ENCODE peak calls at places on chromosomes 6 and 20, in six cellular contexts. W, R, U, E, X and O are unnamed samples.

GRCh38 chr6:159306134-159306537 is 136.9 kb downstream of the FNDC1 start:
- DNase-seq in W (no peak), R (no peak), U (no peak), E (no peak), X (no peak), O (peak)

GRCh38 chr6:20400476-20401402 is 940 bp upstream of the E2F3 start:
- DNase-seq in W (peak), R (peak), U (peak), E (peak), X (no peak), O (peak)

GRCh38 chr6:22227824-22228610 is 68.8 kb downstream of the PRL start:
- DNase-seq in W (no peak), R (no peak), U (no peak), E (no peak), X (no peak), O (peak)

GRCh38 chr20:3670511-3670910 is 7.3 kb upstream of the GFRA4 start:
- DNase-seq in W (no peak), R (peak), U (no peak), E (no peak), X (no peak), O (peak)

GRCh38 chr6:82711105-82711829 is 347.6 kb downstream of the TPBG start:
- DNase-seq in W (no peak), R (peak), U (no peak), E (no peak), X (no peak), O (no peak)

GRCh38 chr6:22717906-22718305 is 148.5 kb downstream of the HDGFL1 start:
- DNase-seq in W (no peak), R (no peak), U (no peak), E (peak), X (no peak), O (no peak)

GRCh38 chr6:157089258-157089657 is 234.1 kb downstream of the TMEM242 start:
- DNase-seq in W (no peak), R (peak), U (peak), E (no peak), X (no peak), O (peak)

GRCh38 chr6:42010185-42010872 is 40.0 kb upstream of the TAF8 start:
- DNase-seq in W (peak), R (peak), U (no peak), E (peak), X (peak), O (no peak)

GRCh38 chr6:140269766-140270165 is 895.3 kb upstream of the CITED2 start:
- DNase-seq in W (no peak), R (no peak), U (no peak), E (peak), X (no peak), O (no peak)